ENCODE peak calls at places on chromosomes 6 and 20, in seven cellular contexts. O is natural killer cell; M is H54; A is IMR-90; D is NCI-H2107; J is stimulated activated naive CD4-positive, alpha-beta T cell treated with Interleukin-2 at 50 U/mL for 16 hours; E is stomach. C is an unnamed sample.

GRCh38 chr6:148104131-148104530 is 238.5 kb upstream of the SASH1 start:
- DNase-seq in O (no peak), D (no peak), M (no peak), J (no peak), A (no peak), E (no peak), C (no peak)

GRCh38 chr6:41581381-41581991 is 35.3 kb downstream of the FOXP4 start:
- DNase-seq in D (no peak), O (no peak), E (no peak), M (peak; percentile 97), J (no peak), A (peak; percentile 89), C (no peak)

GRCh38 chr6:83605517-83605916 is 93.2 kb downstream of the PRSS35 start:
- DNase-seq in E (no peak), J (no peak), A (no peak), D (no peak), M (no peak), O (no peak), C (no peak)

GRCh38 chr20:49699200-49699992 is 14.3 kb downstream of the B4GALT5 start:
- DNase-seq in O (no peak), E (no peak), D (no peak), A (peak; percentile 67), M (no peak), J (peak; percentile 25), C (no peak)

GRCh38 chr6:158008894-158009891 is 27.5 kb downstream of the SYNJ2 start:
- DNase-seq in E (no peak), A (peak; percentile 75), D (no peak), M (no peak), J (peak; percentile 5), O (no peak), C (peak; percentile 49)

GRCh38 chr6:11845664-11846577 is 67.3 kb upstream of the ADTRP start:
- DNase-seq in D (no peak), J (no peak), E (no peak), M (no peak), O (no peak), A (no peak), C (no peak)

GRCh38 chr6:56799966-56800365 is 154.9 kb upstream of the BEND6 start:
- DNase-seq in D (no peak), A (no peak), J (no peak), E (no peak), O (no peak), M (no peak), C (no peak)

GRCh38 chr6:21937466-21937865 is 343.9 kb downstream of the SOX4 start:
- DNase-seq in D (no peak), M (no peak), A (no peak), E (no peak), O (no peak), J (no peak), C (no peak)

GRCh38 chr6:114747995-114748625 is 405.3 kb upstream of the HS3ST5 start:
- DNase-seq in E (peak; percentile 56), O (no peak), A (peak; percentile 45), J (no peak), D (no peak), M (no peak), C (peak; percentile 54)